ENCODE peak calls at places on chromosomes 12 and 14, in four cellular contexts. N is head of caudate nucleus, C is NCI-H1092, U is AG10803. Q is an unnamed sample.

GRCh38 chr12:30646821-30647220 is 48.8 kb downstream of the IPO8 start:
- DNase-seq in N (no peak), C (no peak), U (peak; percentile 7), Q (no peak)

GRCh38 chr14:60970146-60970545 is 10.7 kb downstream of the TRMT5 start:
- DNase-seq in N (no peak), C (no peak), U (no peak), Q (no peak)

GRCh38 chr14:62162998-62163589 is 400.9 kb downstream of the SNAPC1 start:
- DNase-seq in N (peak; percentile 7), C (peak; percentile 45), U (peak; percentile 43), Q (no peak)

GRCh38 chr12:41552507-41553047 is 364.5 kb downstream of the PDZRN4 start:
- DNase-seq in N (no peak), C (no peak), U (no peak), Q (no peak)

GRCh38 chr12:12881495-12881894 is 9.9 kb upstream of the GPRC5A start:
- DNase-seq in N (no peak), C (no peak), U (peak; percentile 56), Q (no peak)

GRCh38 chr12:63882844-63883243 is 38.3 kb downstream of the SRGAP1 start:
- DNase-seq in N (no peak), C (peak; percentile 64), U (no peak), Q (peak; percentile 15)

GRCh38 chr12:99983721-99984258 is 946 bp downstream of the ANKS1B start:
- DNase-seq in N (peak; percentile 33), C (no peak), U (no peak), Q (no peak)

GRCh38 chr12:116026768-116027550 is 250.5 kb downstream of the MED13L start:
- DNase-seq in N (no peak), C (no peak), U (no peak), Q (no peak)

GRCh38 chr14:99124482-99125104 is 147.4 kb downstream of the BCL11B start:
- DNase-seq in N (no peak), C (no peak), U (no peak), Q (no peak)

GRCh38 chr14:36430169-36430568 is 89.9 kb downstream of the NKX2-1 start:
- DNase-seq in N (no peak), C (no peak), U (no peak), Q (no peak)

GRCh38 chr14:30291216-30291615 is 267.7 kb upstream of the G2E3 start:
- DNase-seq in N (no peak), C (no peak), U (peak; percentile 60), Q (no peak)

GRCh38 chr12:46179693-46180452 is 89.0 kb downstream of the SLC38A1 start:
- DNase-seq in N (no peak), C (no peak), U (no peak), Q (no peak)

GRCh38 chr12:62191747-62192485 is 68.3 kb upstream of the USP15 start:
- DNase-seq in N (peak; percentile 5), C (no peak), U (peak; percentile 28), Q (no peak)

GRCh38 chr12:21169878-21170472 is 39.0 kb downstream of the SLCO1B1 start:
- DNase-seq in N (no peak), C (peak; percentile 13), U (peak; percentile 21), Q (no peak)